ENCODE peak calls at places on chromosomes 16 and 17, in ten cellular contexts. G, N, M, I, R, J, Y, A, W and X are unnamed samples.

GRCh38 chr17:73343168-73343634 is 31.4 kb upstream of the CDC42EP4 start:
- DNase-seq in Y (peak), I (no peak), W (peak), G (no peak), R (peak), J (peak), M (no peak), A (peak), N (peak), X (no peak)

GRCh38 chr17:83189013-83189672 is 109.7 kb downstream of the METRNL start:
- DNase-seq in W (no peak), Y (peak), I (no peak), A (no peak), M (no peak), R (peak), N (peak), J (no peak), G (no peak), X (no peak)

GRCh38 chr16:81483064-81483969 is 38.7 kb downstream of the CMIP start:
- DNase-seq in R (no peak), N (no peak), A (no peak), G (no peak), W (no peak), J (no peak), I (peak), Y (no peak), M (no peak), X (no peak)

GRCh38 chr16:68074850-68075249 is 10.3 kb upstream of the NFATC3 start:
- DNase-seq in N (no peak), A (peak), G (peak), I (no peak), Y (no peak), J (no peak), M (no peak), R (no peak), W (no peak), X (peak)

GRCh38 chr17:76994237-76994637 is 126.0 kb downstream of the MGAT5B start:
- DNase-seq in A (no peak), W (no peak), R (no peak), J (no peak), Y (no peak), N (no peak), G (no peak), I (no peak), M (no peak), X (no peak)

GRCh38 chr17:10077561-10078299 is 120.7 kb downstream of the GAS7 start:
- DNase-seq in A (no peak), G (no peak), W (no peak), N (no peak), M (no peak), I (no peak), R (peak), Y (no peak), J (no peak), X (no peak)

GRCh38 chr17:15981646-15982580 is 17.6 kb downstream of the ZSWIM7 start:
- DNase-seq in R (no peak), N (no peak), W (peak), A (no peak), Y (no peak), G (no peak), M (no peak), J (no peak), I (no peak), X (no peak)

GRCh38 chr17:39406951-39407350 is 5.5 kb upstream of the FBXL20 start:
- DNase-seq in G (no peak), W (no peak), M (no peak), N (no peak), I (no peak), Y (no peak), J (no peak), R (no peak), A (no peak), X (no peak)

GRCh38 chr16:51239196-51239595 is 88.1 kb upstream of the SALL1 start:
- DNase-seq in M (no peak), N (no peak), W (no peak), I (no peak), A (no peak), R (no peak), Y (no peak), J (no peak), G (no peak), X (no peak)

GRCh38 chr16:27382187-27382855 is 19.7 kb upstream of the IL21R start:
- DNase-seq in Y (no peak), G (peak), N (no peak), M (no peak), A (no peak), R (no peak), I (no peak), J (no peak), W (no peak), X (no peak)

GRCh38 chr17:81843713-81844326 is 9.0 kb upstream of the PPP1R27 start:
- DNase-seq in N (no peak), W (no peak), Y (no peak), M (no peak), R (no peak), A (no peak), I (no peak), J (no peak), G (no peak), X (no peak)

GRCh38 chr17:64165347-64165746 is 35.4 kb upstream of the ERN1 start:
- DNase-seq in N (no peak), Y (no peak), A (no peak), R (no peak), I (no peak), M (no peak), J (no peak), W (no peak), G (no peak), X (no peak)

GRCh38 chr16:67537270-67537635 is 8.6 kb downstream of the RIPOR1 start:
- DNase-seq in R (peak), W (no peak), Y (peak), N (peak), J (no peak), M (no peak), G (peak), I (no peak), A (peak), X (no peak)

GRCh38 chr17:61744804-61745203 is 118.5 kb downstream of the BRIP1 start:
- DNase-seq in G (no peak), N (no peak), A (no peak), W (no peak), Y (no peak), I (no peak), J (no peak), R (no peak), M (no peak), X (no peak)

GRCh38 chr17:10120749-10121148 is 77.7 kb downstream of the GAS7 start:
- DNase-seq in I (no peak), A (no peak), N (peak), R (peak), M (no peak), Y (no peak), J (no peak), W (no peak), G (no peak), X (no peak)

GRCh38 chr16:87832759-87833502 is 36.4 kb downstream of the SLC7A5 start:
- DNase-seq in N (no peak), A (no peak), W (no peak), M (no peak), Y (no peak), I (no peak), G (no peak), J (no peak), R (no peak), X (no peak)

GRCh38 chr17:81471804-81472456 is 40.7 kb downstream of the ACTG1 start:
- DNase-seq in M (peak), J (peak), A (peak), R (peak), Y (no peak), N (peak), I (peak), W (peak), G (no peak), X (no peak)

GRCh38 chr17:65559802-65560627 is 1.4 kb downstream of the AXIN2 start:
- DNase-seq in A (peak), G (peak), J (peak), N (peak), R (no peak), I (peak), Y (peak), W (no peak), M (peak), X (no peak)

GRCh38 chr17:70552230-70552981 is 383.1 kb downstream of the KCNJ2 start:
- DNase-seq in M (peak), W (peak), J (no peak), A (no peak), N (no peak), R (no peak), I (peak), G (no peak), Y (no peak), X (no peak)

GRCh38 chr17:48753794-48754499 is 25.4 kb upstream of the HOXB13 start:
- DNase-seq in J (no peak), W (no peak), G (no peak), M (no peak), R (no peak), A (no peak), N (no peak), Y (no peak), I (no peak), X (no peak)

GRCh38 chr17:9905078-9905415 is at the start of gene RCVRN:
- DNase-seq in A (no peak), N (no peak), I (no peak), M (no peak), J (no peak), W (no peak), R (no peak), Y (no peak), G (no peak), X (no peak)

GRCh38 chr17:41527076-41528023 is 758 bp downstream of the KRT19 start:
- DNase-seq in N (peak), G (peak), A (peak), J (no peak), M (no peak), W (peak), Y (peak), R (no peak), I (no peak), X (no peak)

GRCh38 chr16:87930456-87930855 is 5.9 kb downstream of the CA5A start:
- DNase-seq in N (no peak), Y (no peak), W (peak), G (no peak), J (no peak), M (no peak), A (no peak), R (no peak), I (peak), X (no peak)

GRCh38 chr17:62690168-62690897 is 62.9 kb downstream of the MRC2 start:
- DNase-seq in N (no peak), I (no peak), M (no peak), R (no peak), G (no peak), W (no peak), J (no peak), A (no peak), Y (no peak), X (no peak)

GRCh38 chr16:49528564-49529150 is 155.1 kb downstream of the C16orf78 start:
- DNase-seq in I (no peak), W (no peak), A (no peak), Y (no peak), G (no peak), J (no peak), M (no peak), N (no peak), R (no peak), X (no peak)

GRCh38 chr17:70584255-70584654 is 414.9 kb downstream of the KCNJ2 start:
- DNase-seq in W (no peak), J (no peak), N (no peak), G (no peak), R (no peak), M (no peak), Y (no peak), A (no peak), I (no peak), X (no peak)

GRCh38 chr17:35730400-35731005 is 936 bp upstream of the RASL10B start:
- DNase-seq in Y (no peak), A (no peak), W (no peak), M (no peak), J (no peak), G (no peak), N (no peak), R (no peak), I (no peak), X (no peak)

GRCh38 chr16:68848786-68849185 is 5.5 kb downstream of the TANGO6 start:
- DNase-seq in N (no peak), M (no peak), I (no peak), R (no peak), W (no peak), A (no peak), G (no peak), Y (no peak), J (no peak), X (no peak)

GRCh38 chr16:81706327-81707295 is 72.5 kb upstream of the PLCG2 start:
- DNase-seq in W (no peak), A (no peak), I (no peak), Y (no peak), N (no peak), R (no peak), M (no peak), G (no peak), J (no peak), X (no peak)

GRCh38 chr16:27237229-27238015 is 31.1 kb downstream of the NSMCE1 start:
- DNase-seq in Y (no peak), R (peak), I (no peak), J (no peak), M (no peak), A (no peak), N (peak), W (peak), G (peak), X (no peak)

GRCh38 chr16:75252946-75253911 is 1.8 kb upstream of the BCAR1 start:
- DNase-seq in R (peak), Y (peak), W (no peak), G (no peak), I (no peak), A (no peak), N (peak), J (no peak), M (no peak), X (no peak)

GRCh38 chr17:6162892-6163291 is 92.7 kb downstream of the WSCD1 start:
- DNase-seq in A (no peak), J (no peak), R (no peak), I (no peak), Y (no peak), W (no peak), M (no peak), N (no peak), G (no peak), X (no peak)

GRCh38 chr17:43464046-43464445 is 19.7 kb upstream of the DHX8 start:
- DNase-seq in Y (no peak), N (no peak), W (no peak), A (no peak), M (no peak), J (no peak), I (no peak), G (no peak), R (no peak), X (no peak)

GRCh38 chr17:43465049-43465448 is 18.7 kb upstream of the DHX8 start:
- DNase-seq in A (no peak), I (no peak), N (no peak), R (no peak), Y (no peak), J (no peak), W (no peak), G (no peak), M (no peak), X (no peak)

GRCh38 chr17:43471801-43472200 is 12.0 kb upstream of the DHX8 start:
- DNase-seq in N (no peak), R (no peak), M (no peak), I (no peak), W (no peak), Y (no peak), A (no peak), J (no peak), G (no peak), X (no peak)

GRCh38 chr17:43468746-43469544 is 14.8 kb upstream of the DHX8 start:
- DNase-seq in G (no peak), I (peak), W (no peak), M (no peak), N (no peak), R (no peak), A (no peak), J (no peak), Y (no peak), X (no peak)

GRCh38 chr17:43467981-43468541 is 15.7 kb upstream of the DHX8 start:
- DNase-seq in N (no peak), Y (no peak), I (no peak), R (peak), M (no peak), W (no peak), A (no peak), G (no peak), J (no peak), X (no peak)
- TF ChIP-seq EP300 in N (no peak), Y (no peak), I (no peak), R (no peak), M (no peak), W (no peak), A (no peak), G (no peak), J (peak), X (no peak)

GRCh38 chr17:1186214-1186820 is 6.5 kb upstream of the ABR start:
- DNase-seq in W (no peak), M (no peak), J (no peak), A (no peak), R (no peak), Y (no peak), G (no peak), N (no peak), I (no peak), X (no peak)
- TF ChIP-seq EP300 in W (no peak), M (no peak), J (no peak), A (no peak), R (no peak), Y (no peak), G (no peak), N (no peak), I (no peak), X (no peak)

GRCh38 chr16:72853575-72853974 is 194.4 kb downstream of the ZFHX3 start:
- DNase-seq in N (no peak), J (no peak), R (no peak), A (no peak), G (no peak), W (no peak), M (no peak), I (no peak), Y (no peak), X (no peak)
- TF ChIP-seq EP300 in N (no peak), J (no peak), R (no peak), A (no peak), G (no peak), W (no peak), M (no peak), I (no peak), Y (no peak), X (no peak)

GRCh38 chr16:22123146-22123545 is 30.8 kb downstream of the VWA3A start:
- DNase-seq in G (no peak), R (no peak), W (peak), M (peak), A (no peak), Y (no peak), N (no peak), J (no peak), I (no peak), X (no peak)
- TF ChIP-seq EP300 in G (no peak), R (no peak), W (no peak), M (no peak), A (no peak), Y (no peak), N (no peak), J (no peak), I (no peak), X (no peak)

GRCh38 chr17:78325076-78325712 is 34.7 kb downstream of the SOCS3 start:
- DNase-seq in Y (no peak), A (peak), G (no peak), W (no peak), R (peak), N (no peak), J (no peak), M (no peak), I (no peak), X (no peak)

GRCh38 chr17:78322327-78322857 is 37.5 kb downstream of the SOCS3 start:
- DNase-seq in A (no peak), W (no peak), M (no peak), G (no peak), R (no peak), Y (no peak), N (no peak), I (no peak), J (no peak), X (no peak)

GRCh38 chr17:78323821-78324390 is 36.0 kb downstream of the SOCS3 start:
- DNase-seq in I (no peak), J (no peak), M (no peak), A (no peak), R (peak), N (no peak), Y (no peak), G (no peak), W (no peak), X (no peak)

GRCh38 chr17:78322858-78323455 is 36.9 kb downstream of the SOCS3 start:
- DNase-seq in M (no peak), A (peak), J (peak), W (no peak), I (no peak), Y (no peak), R (peak), G (no peak), N (peak), X (no peak)

DNA sequence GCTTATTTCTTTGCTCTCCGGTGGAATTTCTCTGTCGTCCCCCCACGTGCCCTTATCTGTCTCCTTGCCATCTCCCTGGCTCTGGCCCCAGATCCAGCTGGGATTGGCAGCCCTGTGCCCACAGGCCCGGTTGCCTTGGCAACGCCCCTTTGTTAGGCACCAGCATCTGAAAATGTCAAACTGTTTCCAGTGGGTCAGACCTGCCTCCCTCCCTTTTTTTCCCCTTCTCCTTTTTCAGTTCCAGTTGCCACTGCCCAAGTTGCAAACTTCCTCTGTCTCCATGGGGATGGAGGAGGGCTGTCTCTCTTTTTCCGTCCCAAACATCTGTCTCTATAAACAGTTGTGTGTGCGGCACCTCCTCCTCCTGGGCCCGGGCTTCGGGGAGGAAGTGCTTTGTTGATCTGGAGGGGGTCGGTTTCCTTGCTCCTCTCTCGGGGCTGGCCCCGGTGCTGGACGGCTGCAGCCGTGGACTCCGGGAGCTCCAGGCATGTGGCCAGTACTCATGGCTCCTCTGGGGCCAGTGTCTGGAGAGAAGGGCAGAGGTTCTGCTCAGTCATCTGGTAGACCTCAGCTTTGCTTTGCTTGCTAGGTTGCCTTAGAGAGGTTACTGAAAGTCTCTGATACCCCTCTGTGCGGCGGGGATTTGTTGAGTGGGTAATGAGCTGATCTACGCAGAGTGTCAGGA is 35.3 kb downstream of the SOCS3 start:
- DNase-seq in M (no peak), W (no peak), J (peak), Y (peak), I (no peak), G (no peak), N (peak), A (peak), R (peak), X (peak)
- TF ChIP-seq EP300 in M (no peak), W (no peak), J (peak), Y (no peak), I (no peak), G (no peak), N (peak), A (no peak), R (no peak), X (no peak)

GRCh38 chr16:2040450-2041105 is 7.1 kb downstream of the NTHL1 start:
- DNase-seq in W (no peak), J (no peak), R (no peak), Y (no peak), I (no peak), A (no peak), M (no peak), G (no peak), N (no peak), X (no peak)
- TF ChIP-seq EP300 in W (no peak), J (no peak), R (no peak), Y (no peak), I (no peak), A (no peak), M (no peak), G (no peak), N (no peak), X (no peak)

GRCh38 chr16:85249830-85250455 is 137.7 kb upstream of the CIBAR2 start:
- DNase-seq in N (no peak), Y (no peak), M (no peak), I (no peak), G (no peak), J (no peak), A (no peak), R (no peak), W (no peak), X (no peak)

GRCh38 chr16:85249418-85249817 is 137.1 kb upstream of the CIBAR2 start:
- DNase-seq in M (no peak), A (no peak), Y (no peak), I (no peak), G (no peak), J (no peak), R (no peak), N (no peak), W (no peak), X (no peak)

GRCh38 chr16:85248857-85249256 is 136.6 kb upstream of the CIBAR2 start:
- DNase-seq in G (no peak), I (no peak), J (no peak), Y (no peak), W (no peak), N (no peak), M (no peak), A (no peak), R (no peak), X (no peak)

GRCh38 chr16:85246973-85247372 is 134.7 kb upstream of the CIBAR2 start:
- DNase-seq in A (no peak), I (no peak), W (no peak), J (no peak), R (no peak), G (no peak), M (no peak), Y (no peak), N (no peak), X (no peak)

DNA sequence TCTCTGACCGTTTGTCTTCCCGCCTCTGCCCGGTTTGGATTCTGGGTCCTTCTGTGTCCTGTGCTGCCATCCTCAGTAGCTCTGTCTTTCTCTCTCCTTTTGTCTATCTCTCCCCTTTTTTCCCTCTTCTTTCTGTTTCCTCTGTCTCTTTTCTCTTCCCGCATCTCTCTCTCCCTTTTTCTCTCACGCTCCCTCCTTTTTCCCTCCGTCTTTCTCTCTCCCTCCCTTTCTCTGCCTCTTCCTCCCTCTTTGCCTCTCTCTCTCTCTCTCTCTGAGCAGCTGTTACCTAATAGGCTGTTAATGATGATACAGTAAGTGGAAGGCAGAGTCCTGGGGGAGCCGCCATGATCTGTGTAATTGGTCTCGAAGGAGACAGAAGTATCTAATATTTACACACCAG is 136.0 kb upstream of the CIBAR2 start:
- DNase-seq in I (no peak), W (no peak), G (no peak), J (no peak), Y (no peak), N (no peak), A (no peak), R (no peak), M (no peak), X (no peak)
- TF ChIP-seq EP300 in I (no peak), W (no peak), G (no peak), J (no peak), Y (no peak), N (no peak), A (no peak), R (no peak), M (no peak), X (no peak)